ENCODE peak calls at places on chromosomes 7 and 10, in five cellular contexts. U, L, T, K and R are unnamed samples.

GRCh38 chr7:100360102-100360607 is 2.2 kb downstream of the PILRB start:
- DNase-seq in K (no peak), U (no peak), T (no peak), L (no peak), R (no peak)

GRCh38 chr10:69407621-69408301 is 9.0 kb downstream of the TACR2 start:
- DNase-seq in T (peak; percentile 23), L (no peak), K (no peak), U (peak; percentile 48), R (no peak)

GRCh38 chr10:47260505-47261111 is 39.4 kb upstream of the GDF10 start:
- DNase-seq in K (no peak), L (no peak), U (no peak), T (peak; percentile 12), R (peak; percentile 2)

GRCh38 chr7:106779877-106780276 is 85.2 kb upstream of the PIK3CG start:
- DNase-seq in L (no peak), U (no peak), K (no peak), T (no peak), R (peak; percentile 9)

GRCh38 chr10:21820952-21821351 is 182.6 kb downstream of the DNAJC1 start:
- DNase-seq in U (no peak), L (no peak), T (no peak), K (no peak), R (no peak)

GRCh38 chr10:1010703-1011102 is 15.0 kb downstream of the IDI2 start:
- DNase-seq in K (no peak), T (no peak), U (no peak), L (no peak), R (no peak)

GRCh38 chr10:59838390-59838789 is 68.0 kb downstream of the CCDC6 start:
- DNase-seq in T (no peak), U (no peak), K (no peak), L (no peak), R (no peak)

GRCh38 chr7:70698219-70698832 is 433.6 kb upstream of the GALNT17 start:
- DNase-seq in K (no peak), T (peak; percentile 76), U (peak; percentile 60), L (no peak), R (peak; percentile 43)

GRCh38 chr7:25073451-25073850 is 51.6 kb downstream of the CYCS start:
- DNase-seq in K (peak; percentile 53), T (peak; percentile 35), L (no peak), U (no peak), R (no peak)

GRCh38 chr7:18313970-18314369 is 181.6 kb upstream of the HDAC9 start:
- DNase-seq in U (no peak), L (no peak), K (no peak), T (peak; percentile 22), R (no peak)

GRCh38 chr7:125424721-125425120 is 495.1 kb upstream of the POT1 start:
- DNase-seq in K (no peak), U (no peak), L (no peak), T (no peak), R (no peak)

GRCh38 chr10:30233186-30233958 is 115.7 kb downstream of the MTPAP start:
- DNase-seq in L (no peak), T (peak; percentile 42), U (no peak), K (no peak), R (no peak)

GRCh38 chr10:818010-818409 is 113.5 kb downstream of the LARP4B start:
- DNase-seq in L (no peak), K (no peak), U (peak; percentile 4), T (no peak), R (no peak)

GRCh38 chr10:3806603-3807002 is 21.6 kb upstream of the KLF6 start:
- DNase-seq in K (no peak), T (peak; percentile 67), U (no peak), L (no peak), R (no peak)

GRCh38 chr7:29806131-29806792 is at the start of gene WIPF3:
- DNase-seq in K (no peak), T (peak; percentile 16), L (no peak), U (peak; percentile 49), R (peak; percentile 55)

GRCh38 chr10:74859546-74859945 is 33.1 kb downstream of the KAT6B start:
- DNase-seq in L (no peak), K (no peak), U (no peak), T (peak; percentile 30), R (no peak)

GRCh38 chr10:111392159-111392558 is 315.3 kb downstream of the ADRA2A start:
- DNase-seq in T (no peak), L (no peak), U (no peak), K (no peak), R (no peak)

GRCh38 chr7:26500749-26501352 is 209.2 kb downstream of the SNX10 start:
- DNase-seq in U (peak; percentile 37), L (no peak), T (peak; percentile 41), K (no peak), R (no peak)

GRCh38 chr7:73451780-73452398 is 18.3 kb downstream of the FZD9 start:
- DNase-seq in K (peak; percentile 42), L (no peak), T (peak; percentile 77), U (peak; percentile 63), R (no peak)

GRCh38 chr10:35913628-35914027 is 271.5 kb upstream of the FZD8 start:
- DNase-seq in L (no peak), T (peak; percentile 27), K (no peak), U (no peak), R (no peak)

GRCh38 chr7:10973942-10974716 is 457 bp downstream of the PHF14 start:
- DNase-seq in K (no peak), T (peak; percentile 40), L (no peak), U (no peak), R (peak; percentile 62)

GRCh38 chr7:2821842-2822507 is 22.1 kb downstream of the GNA12 start:
- DNase-seq in T (peak; percentile 85), U (peak; percentile 62), L (no peak), K (peak; percentile 65), R (no peak)

GRCh38 chr10:16950686-16951681 is 133.8 kb upstream of the RSU1 start:
- DNase-seq in T (peak; percentile 75), K (no peak), L (no peak), U (no peak), R (peak; percentile 42)

GRCh38 chr10:13845897-13846296 is 259.1 kb downstream of the PRPF18 start:
- DNase-seq in T (no peak), U (no peak), K (no peak), L (no peak), R (no peak)

GRCh38 chr10:13851906-13852305 is 265.1 kb downstream of the PRPF18 start:
- DNase-seq in T (no peak), U (no peak), K (no peak), L (no peak), R (no peak)

GRCh38 chr10:13844651-13845050 is 257.9 kb downstream of the PRPF18 start:
- DNase-seq in K (no peak), L (no peak), T (no peak), U (no peak), R (no peak)

GRCh38 chr10:13848530-13849425 is 262.0 kb downstream of the PRPF18 start:
- DNase-seq in U (no peak), T (no peak), K (no peak), L (no peak), R (no peak)

GRCh38 chr10:13847201-13847631 is 260.5 kb downstream of the PRPF18 start:
- DNase-seq in T (no peak), U (no peak), L (no peak), K (no peak), R (no peak)
- TF ChIP-seq CTCF in T (peak; percentile 12), U (no peak), L (no peak), K (no peak), R (peak; percentile 35)

DNA sequence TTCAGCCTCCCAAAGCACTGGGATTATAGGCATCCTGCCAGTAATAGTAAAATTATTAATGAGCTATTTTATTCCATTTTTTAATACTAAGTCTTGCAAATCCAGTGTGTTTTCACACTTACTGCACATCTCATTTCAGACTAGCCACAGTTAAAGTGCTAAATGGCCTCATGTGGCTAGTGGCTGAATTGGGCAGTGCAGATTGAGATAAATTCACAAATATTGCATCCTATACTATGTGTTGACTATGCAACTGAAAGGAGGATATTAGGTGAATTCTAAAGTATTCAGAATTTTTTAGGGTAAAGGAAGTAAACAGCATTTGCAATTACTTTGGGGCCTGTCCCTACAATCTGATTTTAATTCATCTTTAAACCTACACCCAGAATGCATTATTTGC is 10.2 kb downstream of the APBB1IP start:
- DNase-seq in L (no peak), K (no peak), T (no peak), U (no peak), R (no peak)
- TF ChIP-seq CTCF in L (no peak), K (no peak), T (no peak), U (peak; percentile 19), R (no peak)

DNA sequence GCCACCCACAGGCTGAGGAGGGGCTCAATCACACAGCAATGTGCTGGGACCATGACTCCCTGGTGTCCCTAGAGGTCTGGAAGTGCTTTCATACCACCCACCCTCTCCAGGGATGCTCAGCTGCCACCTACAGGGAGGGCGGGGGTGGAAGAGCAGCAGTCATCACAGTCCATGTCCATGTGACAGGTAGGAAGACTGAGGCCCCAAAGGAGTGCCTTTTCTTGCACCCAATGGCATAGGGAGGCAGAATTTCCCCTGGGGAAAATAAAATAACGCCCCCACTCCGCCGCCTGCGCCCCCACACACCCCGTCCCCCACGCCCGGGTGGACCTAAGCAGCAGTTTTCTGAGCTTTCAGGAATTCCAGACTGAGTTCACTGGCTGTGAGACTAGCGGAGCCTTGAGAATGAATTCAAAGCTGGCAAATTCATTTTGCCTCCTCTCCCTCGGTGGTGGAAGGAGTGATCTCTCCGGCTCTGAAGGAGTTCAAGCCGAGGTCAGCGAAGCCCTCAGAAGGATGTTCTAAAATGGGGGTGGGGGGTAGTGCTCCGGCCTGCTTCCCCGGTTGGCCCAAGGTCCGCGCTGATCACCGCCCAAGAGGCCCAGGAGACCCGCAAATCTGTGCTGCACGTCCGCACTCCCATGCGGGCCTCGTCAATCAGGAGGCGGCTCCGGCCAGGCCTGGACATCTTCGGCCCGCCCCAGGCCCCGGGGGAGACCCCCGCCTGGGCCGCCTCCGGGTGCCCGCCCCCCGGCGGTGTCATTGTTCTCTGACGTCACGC is 2.1 kb upstream of the ZMIZ1 start:
- DNase-seq in L (no peak), U (peak; percentile 86), T (peak; percentile 28), K (no peak), R (peak; percentile 33)
- TF ChIP-seq CTCF in L (no peak), U (no peak), T (peak; percentile 19), K (peak; percentile 37), R (no peak)

GRCh38 chr7:141752634-141753033 is 11.3 kb upstream of the TAS2R3 start:
- DNase-seq in U (no peak), T (no peak), L (no peak), K (no peak), R (no peak)
- TF ChIP-seq CTCF in U (peak; percentile 63), T (no peak), L (peak; percentile 37), K (peak; percentile 21), R (peak; percentile 65)